ENCODE peak calls at places on chromosomes 12 and 14, in four cellular contexts. H is PC-3, Y is MCF 10A, L is heart right ventricle. M is an unnamed sample.

GRCh38 chr12:124392991-124393790 is 98.3 kb downstream of the RFLNA start:
- DNase-seq in H (peak), Y (peak), L (peak), M (no peak)

GRCh38 chr14:100392266-100392850 is 69.2 kb downstream of the SLC25A47 start:
- DNase-seq in H (no peak), Y (no peak), L (no peak), M (peak)

GRCh38 chr14:90558983-90559590 is 162.3 kb downstream of the CALM1 start:
- DNase-seq in H (no peak), Y (no peak), L (no peak), M (no peak)

GRCh38 chr12:124520258-124520657 is 47.2 kb downstream of the NCOR2 start:
- DNase-seq in H (peak), Y (peak), L (no peak), M (no peak)

GRCh38 chr12:15244341-15244740 is 23.1 kb upstream of the RERG start:
- DNase-seq in H (no peak), Y (no peak), L (no peak), M (no peak)

GRCh38 chr14:55721353-55721752 is 141.3 kb downstream of the KTN1 start:
- DNase-seq in H (peak), Y (peak), L (no peak), M (peak)

GRCh38 chr12:47323802-47324201 is 244.0 kb upstream of the AMIGO2 start:
- DNase-seq in H (no peak), Y (no peak), L (no peak), M (no peak)

GRCh38 chr14:39488600-39488999 is 56.4 kb upstream of the FBXO33 start:
- DNase-seq in H (no peak), Y (peak), L (no peak), M (no peak)

GRCh38 chr12:109951751-109952150 is 44.4 kb downstream of the GIT2 start:
- DNase-seq in H (peak), Y (peak), L (peak), M (no peak)

GRCh38 chr12:45730842-45731336 is 1.4 kb downstream of the ARID2 start:
- DNase-seq in H (peak), Y (peak), L (peak), M (no peak)

GRCh38 chr12:76020281-76020680 is 11.3 kb downstream of the PHLDA1 start:
- DNase-seq in H (peak), Y (peak), L (no peak), M (peak)

GRCh38 chr12:130087222-130087621 is 75.0 kb upstream of the FZD10 start:
- DNase-seq in H (no peak), Y (no peak), L (no peak), M (no peak)

GRCh38 chr12:47878293-47878917 is 26.4 kb downstream of the VDR start:
- DNase-seq in H (no peak), Y (no peak), L (no peak), M (no peak)

GRCh38 chr12:94553130-94553519 is 93.5 kb upstream of the CEP83 start:
- DNase-seq in H (peak), Y (peak), L (no peak), M (no peak)